ENCODE peak calls at places on chromosomes 2 and 18, in four cellular contexts. One of them, this sample, is unnamed.

GRCh38 chr2:5074738-5075137 is 617.4 kb upstream of the SOX11 start:
- DNase-seq in K562: no peak
- DNase-seq in GM12878: no peak
- DNase-seq in H1: no peak
- DNase-seq in this sample: no peak

GRCh38 chr2:96536445-96537065 is at the start of gene ARID5A:
- DNase-seq in K562: peak
- DNase-seq in GM12878: peak
- DNase-seq in H1: peak
- DNase-seq in this sample: peak

GRCh38 chr2:145043399-145043834 is 523.5 kb upstream of the ZEB2 start:
- DNase-seq in K562: peak
- DNase-seq in GM12878: no peak
- DNase-seq in H1: no peak
- DNase-seq in this sample: peak

GRCh38 chr2:74249406-74250122 is 51.1 kb downstream of the MTHFD2 start:
- DNase-seq in K562: no peak
- DNase-seq in GM12878: no peak
- DNase-seq in H1: no peak
- DNase-seq in this sample: no peak

GRCh38 chr2:178980815-178981214 is 69.1 kb downstream of the CCDC141 start:
- DNase-seq in K562: no peak
- DNase-seq in GM12878: no peak
- DNase-seq in H1: no peak
- DNase-seq in this sample: no peak

GRCh38 chr2:187593697-187594096 is 39.5 kb upstream of the TFPI start:
- DNase-seq in K562: no peak
- DNase-seq in GM12878: no peak
- DNase-seq in H1: no peak
- DNase-seq in this sample: no peak

GRCh38 chr18:56815926-56816325 is 164.8 kb downstream of the WDR7 start:
- DNase-seq in K562: no peak
- DNase-seq in GM12878: no peak
- DNase-seq in H1: no peak
- DNase-seq in this sample: no peak

GRCh38 chr2:20484810-20485611 is 38.1 kb downstream of the RHOB start:
- DNase-seq in K562: no peak
- DNase-seq in GM12878: no peak
- DNase-seq in H1: no peak
- DNase-seq in this sample: no peak

GRCh38 chr2:17571681-17572080 is 31.2 kb downstream of the VSNL1 start:
- DNase-seq in K562: no peak
- DNase-seq in GM12878: no peak
- DNase-seq in H1: no peak
- DNase-seq in this sample: no peak

GRCh38 chr2:165277295-165277694 is 38.1 kb downstream of the SCN2A start:
- DNase-seq in K562: no peak
- DNase-seq in GM12878: no peak
- DNase-seq in H1: no peak
- DNase-seq in this sample: no peak

GRCh38 chr2:8090748-8091700 is 590.8 kb upstream of the ID2 start:
- DNase-seq in K562: peak
- DNase-seq in GM12878: peak
- DNase-seq in H1: no peak
- DNase-seq in this sample: no peak

GRCh38 chr18:63199743-63200241 is 119.8 kb downstream of the BCL2 start:
- DNase-seq in K562: peak
- DNase-seq in GM12878: no peak
- DNase-seq in H1: no peak
- DNase-seq in this sample: no peak

GRCh38 chr2:157420771-157421323 is 23.0 kb downstream of the CYTIP start:
- DNase-seq in K562: no peak
- DNase-seq in GM12878: no peak
- DNase-seq in H1: no peak
- DNase-seq in this sample: no peak

GRCh38 chr2:221780281-221780688 is 208.2 kb upstream of the EPHA4 start:
- DNase-seq in K562: no peak
- DNase-seq in GM12878: no peak
- DNase-seq in H1: no peak
- DNase-seq in this sample: no peak

GRCh38 chr18:5461056-5461455 is 82.7 kb downstream of the EPB41L3 start:
- DNase-seq in K562: no peak
- DNase-seq in GM12878: no peak
- DNase-seq in H1: no peak
- DNase-seq in this sample: no peak

GRCh38 chr18:47893939-47894699 is 36.3 kb downstream of the SMAD2 start:
- DNase-seq in K562: peak
- DNase-seq in GM12878: no peak
- DNase-seq in H1: no peak
- DNase-seq in this sample: no peak

GRCh38 chr2:211114826-211115450 is 558.5 kb downstream of the CPS1 start:
- DNase-seq in K562: no peak
- DNase-seq in GM12878: no peak
- DNase-seq in H1: no peak
- DNase-seq in this sample: no peak

GRCh38 chr18:43596106-43596712 is 318.9 kb upstream of the SYT4 start:
- DNase-seq in K562: peak
- DNase-seq in GM12878: no peak
- DNase-seq in H1: no peak
- DNase-seq in this sample: peak

GRCh38 chr2:162086904-162087303 is 12.9 kb upstream of the DPP4 start:
- DNase-seq in K562: no peak
- DNase-seq in GM12878: no peak
- DNase-seq in H1: no peak
- DNase-seq in this sample: no peak

GRCh38 chr2:192126426-192126825 is 68.3 kb downstream of the TMEFF2 start:
- DNase-seq in K562: no peak
- DNase-seq in GM12878: no peak
- DNase-seq in H1: no peak
- DNase-seq in this sample: no peak

GRCh38 chr2:192128655-192129054 is 66.1 kb downstream of the TMEFF2 start:
- DNase-seq in K562: no peak
- DNase-seq in GM12878: no peak
- DNase-seq in H1: no peak
- DNase-seq in this sample: no peak

GRCh38 chr2:192124576-192124975 is 70.2 kb downstream of the TMEFF2 start:
- DNase-seq in K562: no peak
- DNase-seq in GM12878: no peak
- DNase-seq in H1: no peak
- DNase-seq in this sample: no peak

GRCh38 chr2:192126912-192127311 is 67.8 kb downstream of the TMEFF2 start:
- DNase-seq in K562: no peak
- DNase-seq in GM12878: no peak
- DNase-seq in H1: no peak
- DNase-seq in this sample: no peak

DNA sequence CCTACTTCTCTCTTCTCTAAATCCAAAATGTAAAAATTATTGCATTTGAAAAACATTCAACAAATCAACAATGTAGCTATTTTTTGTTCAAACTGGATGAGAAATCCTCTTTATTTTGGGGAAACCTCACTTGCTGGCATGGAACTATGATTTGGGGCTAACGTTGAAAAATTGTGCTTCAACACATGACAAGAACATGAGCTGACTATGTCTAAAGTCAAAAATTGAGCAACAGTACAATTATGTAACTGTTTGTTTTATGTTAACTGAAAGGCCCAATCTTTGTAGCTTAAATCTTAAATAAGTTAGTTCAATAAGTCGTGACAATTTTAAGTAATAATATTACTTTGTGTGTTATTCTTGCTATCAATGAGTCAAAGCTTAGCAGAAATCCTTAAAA is 67.3 kb downstream of the TMEFF2 start:
- DNase-seq in K562: no peak
- DNase-seq in GM12878: no peak
- DNase-seq in H1: no peak
- DNase-seq in this sample: no peak
- TF ChIP-seq NRF1 in K562: no peak
- TF ChIP-seq NRF1 in GM12878: no peak
- TF ChIP-seq NRF1 in H1: no peak
- TF ChIP-seq NRF1 in this sample: no peak

GRCh38 chr18:77087391-77088141 is 45.0 kb downstream of the MBP start:
- DNase-seq in K562: no peak
- DNase-seq in GM12878: no peak
- DNase-seq in H1: peak
- DNase-seq in this sample: no peak

GRCh38 chr18:77086034-77086433 is 46.5 kb downstream of the MBP start:
- DNase-seq in K562: no peak
- DNase-seq in GM12878: no peak
- DNase-seq in H1: no peak
- DNase-seq in this sample: no peak

GRCh38 chr18:77086656-77087390 is 45.8 kb downstream of the MBP start:
- DNase-seq in K562: no peak
- DNase-seq in GM12878: no peak
- DNase-seq in H1: no peak
- DNase-seq in this sample: no peak

GRCh38 chr18:77082316-77082715 is 50.3 kb downstream of the MBP start:
- DNase-seq in K562: no peak
- DNase-seq in GM12878: no peak
- DNase-seq in H1: no peak
- DNase-seq in this sample: no peak

GRCh38 chr18:77084757-77085035 is 47.9 kb downstream of the MBP start:
- DNase-seq in K562: no peak
- DNase-seq in GM12878: no peak
- DNase-seq in H1: no peak
- DNase-seq in this sample: no peak
- TF ChIP-seq CHD2 in K562: no peak
- TF ChIP-seq CHD2 in GM12878: no peak
- TF ChIP-seq CHD2 in H1: no peak
- TF ChIP-seq CHD2 in this sample: no peak

DNA sequence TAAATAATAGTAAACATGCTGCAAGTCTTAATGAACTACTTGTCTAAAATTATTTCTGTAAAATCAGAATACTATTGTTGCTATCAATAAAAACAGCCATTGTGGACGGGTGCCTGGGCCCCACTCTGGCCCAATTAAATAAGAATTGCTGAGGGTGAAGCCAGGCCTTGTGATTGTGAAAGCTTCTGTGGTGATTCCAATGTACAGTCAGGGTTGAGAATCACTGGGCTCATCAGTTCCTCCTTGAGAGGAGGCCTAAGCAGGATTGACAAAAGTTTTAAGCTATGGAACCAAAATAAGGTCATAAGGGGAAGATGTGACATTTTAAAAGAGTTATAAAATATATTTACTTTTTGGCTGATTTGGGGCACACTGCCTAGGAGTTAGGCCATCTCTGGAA is 14.3 kb upstream of the MYO3B start:
- DNase-seq in K562: no peak
- DNase-seq in GM12878: no peak
- DNase-seq in H1: no peak
- DNase-seq in this sample: no peak
- TF ChIP-seq NRF1 in K562: no peak
- TF ChIP-seq NRF1 in GM12878: no peak
- TF ChIP-seq NRF1 in H1: no peak
- TF ChIP-seq NRF1 in this sample: no peak

DNA sequence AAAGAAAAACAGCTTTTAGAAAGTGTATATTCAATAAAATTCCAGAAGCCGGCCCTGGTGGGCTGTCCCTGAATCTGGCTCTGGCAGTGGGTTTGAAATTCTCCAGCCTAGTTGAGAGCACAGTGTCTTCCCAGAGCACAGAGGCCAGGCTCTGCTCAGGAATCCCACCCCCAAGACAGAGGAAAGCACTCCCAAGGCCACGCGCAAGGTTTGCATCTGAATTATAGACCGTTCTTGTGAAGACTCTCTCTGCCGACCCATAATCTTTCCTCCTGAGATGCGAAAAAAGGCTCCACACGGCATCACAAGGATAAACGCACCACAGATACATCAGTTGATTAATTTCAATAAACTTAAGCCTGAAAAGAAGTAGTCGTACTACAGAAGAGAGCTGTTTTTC is 342.2 kb downstream of the CMPK2 start:
- DNase-seq in K562: no peak
- DNase-seq in GM12878: no peak
- DNase-seq in H1: no peak
- DNase-seq in this sample: no peak
- TF ChIP-seq CHD2 in K562: no peak
- TF ChIP-seq CHD2 in GM12878: no peak
- TF ChIP-seq CHD2 in H1: no peak
- TF ChIP-seq CHD2 in this sample: no peak

This sample was measured in SK-N-SH.